ENCODE peak calls at places on chromosomes 1 and 21, in eight cellular contexts. Z is OCI-LY7, R is hepatocyte, V is endothelial cell of umbilical vein, U is A549, H is neural progenitor cell, O is MM.1S, D is fibroblast of lung. M is an unnamed sample.
A peak's percentile ranks its signal among the peaks of the same experiment; 100 is the strongest.

GRCh38 chr1:6350416-6351088 is 43.0 kb downstream of the ACOT7 start:
- DNase-seq in Z (no peak), R (no peak), V (no peak), U (no peak), H (no peak), O (no peak), D (no peak), M (peak; percentile 87)

GRCh38 chr1:39226836-39227235 is 22.3 kb downstream of the MACF1 start:
- DNase-seq in Z (no peak), R (no peak), V (no peak), U (no peak), H (no peak), O (no peak), D (no peak), M (no peak)

GRCh38 chr1:71400050-71400449 is 319.2 kb upstream of the ZRANB2 start:
- DNase-seq in Z (no peak), R (no peak), V (no peak), U (no peak), H (no peak), O (no peak), D (no peak), M (no peak)

GRCh38 chr1:247574664-247575063 is 13.5 kb upstream of the OR2G2 start:
- DNase-seq in Z (no peak), R (no peak), V (no peak), U (no peak), H (no peak), O (no peak), D (no peak), M (no peak)

GRCh38 chr1:242890211-242890741 is 364.8 kb downstream of the CEP170 start:
- DNase-seq in Z (no peak), R (peak; percentile 74), V (no peak), U (no peak), H (peak; percentile 85), O (no peak), D (no peak), M (no peak)

GRCh38 chr1:89363196-89363595 is 663 bp upstream of the GBP6 start:
- DNase-seq in Z (no peak), R (no peak), V (no peak), U (no peak), H (no peak), O (peak; percentile 78), D (no peak), M (no peak)

GRCh38 chr1:177122869-177123268 is 41.6 kb downstream of the ASTN1 start:
- DNase-seq in Z (no peak), R (no peak), V (no peak), U (no peak), H (no peak), O (no peak), D (no peak), M (peak; percentile 23)

GRCh38 chr1:93617670-93618488 is 63.8 kb downstream of the BCAR3 start:
- DNase-seq in Z (no peak), R (peak; percentile 82), V (no peak), U (peak; percentile 67), H (peak; percentile 33), O (no peak), D (no peak), M (no peak)

GRCh38 chr21:17901458-17902092 is 82.4 kb upstream of the C21orf91 start:
- DNase-seq in Z (no peak), R (no peak), V (no peak), U (no peak), H (no peak), O (no peak), D (no peak), M (no peak)

GRCh38 chr1:46248122-46248920 is 758 bp downstream of the RAD54L start:
- DNase-seq in Z (peak; percentile 73), R (peak; percentile 45), V (peak; percentile 17), U (peak; percentile 37), H (peak; percentile 65), O (peak; percentile 66), D (no peak), M (peak; percentile 57)

GRCh38 chr1:96999191-96999590 is 277.6 kb downstream of the PTBP2 start:
- DNase-seq in Z (no peak), R (no peak), V (no peak), U (no peak), H (no peak), O (no peak), D (no peak), M (no peak)

GRCh38 chr1:239647045-239647444 is 260.7 kb downstream of the CHRM3 start:
- DNase-seq in Z (no peak), R (no peak), V (no peak), U (no peak), H (no peak), O (no peak), D (no peak), M (no peak)

GRCh38 chr1:33123266-33123665 is 42.3 kb downstream of the AZIN2 start:
- DNase-seq in Z (no peak), R (no peak), V (no peak), U (no peak), H (no peak), O (no peak), D (no peak), M (no peak)

GRCh38 chr21:16573581-16573980 is 843.8 kb downstream of the USP25 start:
- DNase-seq in Z (no peak), R (no peak), V (peak; percentile 81), U (no peak), H (no peak), O (no peak), D (peak; percentile 42), M (peak; percentile 81)

GRCh38 chr1:7518411-7518810 is 252.7 kb upstream of the VAMP3 start:
- DNase-seq in Z (no peak), R (no peak), V (no peak), U (no peak), H (no peak), O (no peak), D (no peak), M (peak; percentile 27)

DNA sequence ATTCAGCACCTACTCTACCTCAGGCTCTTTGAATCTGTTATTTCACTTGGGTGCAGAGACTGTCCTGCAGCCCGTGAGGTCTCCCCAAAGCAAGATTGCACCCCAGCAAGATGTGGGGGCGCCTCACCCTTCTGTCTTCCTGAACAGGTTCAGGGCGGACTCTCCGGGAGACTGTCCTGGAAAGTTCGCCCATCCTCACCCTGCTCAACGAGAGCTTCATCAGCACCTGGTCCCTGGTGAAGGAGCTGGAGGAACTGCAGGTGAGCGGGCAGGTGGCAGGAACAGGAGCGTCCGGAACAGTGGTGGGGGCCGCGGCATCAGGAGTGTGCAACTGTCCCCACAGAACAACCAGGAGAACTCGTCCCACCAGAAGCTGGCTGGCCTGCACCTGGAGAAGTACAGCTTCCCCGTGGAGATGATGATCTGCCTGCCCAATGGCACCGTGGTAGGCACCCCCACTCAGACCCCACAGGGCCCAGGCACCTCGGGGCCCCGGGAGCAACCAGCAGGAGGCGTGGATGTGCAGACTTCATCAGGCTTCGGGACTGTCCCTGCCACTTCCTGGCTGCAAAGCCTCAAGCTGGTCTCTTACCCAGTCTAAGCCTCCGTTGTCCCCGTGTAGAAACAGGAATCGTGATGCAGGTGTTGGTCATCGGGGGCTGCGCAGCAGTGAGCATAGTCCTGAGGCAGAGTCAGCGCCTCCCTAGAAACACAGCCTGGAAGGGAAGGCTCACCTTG is 5.9 kb upstream of the MTFR1L start:
- DNase-seq in Z (no peak), R (no peak), V (no peak), U (no peak), H (no peak), O (no peak), D (no peak), M (peak; percentile 73)
- H3K4me3 ChIP-seq in Z (no peak overlapping the region), R (no peak overlapping the region), V (no peak overlapping the region), U (no peak overlapping the region), H (no peak overlapping the region), O (no peak overlapping the region), D (no peak overlapping the region), M (no peak overlapping the region)

GRCh38 chr1:19845166-19845954 is 30.3 kb upstream of the RNF186 start:
- DNase-seq in Z (no peak), R (no peak), V (peak; percentile 15), U (no peak), H (no peak), O (no peak), D (peak; percentile 55), M (no peak)
- H3K27ac ChIP-seq in Z (no peak overlapping the region), R (no peak overlapping the region), V (no peak overlapping the region), U (no peak overlapping the region), H (no peak overlapping the region), O (no peak overlapping the region), D (no peak overlapping the region), M (no peak overlapping the region)

GRCh38 chr1:48560114-48560513 is 88.1 kb upstream of the SPATA6 start:
- DNase-seq in Z (no peak), R (no peak), V (no peak), U (no peak), H (no peak), O (no peak), D (no peak), M (no peak)

GRCh38 chr1:48552420-48552819 is 80.4 kb upstream of the SPATA6 start:
- DNase-seq in Z (peak; percentile 20), R (peak; percentile 19), V (no peak), U (no peak), H (peak; percentile 36), O (peak; percentile 9), D (no peak), M (no peak)

GRCh38 chr1:48555271-48555670 is 83.3 kb upstream of the SPATA6 start:
- DNase-seq in Z (no peak), R (no peak), V (no peak), U (no peak), H (no peak), O (no peak), D (no peak), M (no peak)

GRCh38 chr1:48552903-48553626 is 81.1 kb upstream of the SPATA6 start:
- DNase-seq in Z (no peak), R (no peak), V (no peak), U (no peak), H (no peak), O (no peak), D (no peak), M (no peak)

GRCh38 chr1:48556161-48556850 is 84.3 kb upstream of the SPATA6 start:
- DNase-seq in Z (no peak), R (no peak), V (no peak), U (no peak), H (no peak), O (no peak), D (no peak), M (no peak)
- H3K4me2 ChIP-seq in Z (no peak overlapping the region), R (no peak overlapping the region), V (no peak overlapping the region), U (no peak overlapping the region), H (no peak overlapping the region), O (no peak overlapping the region), D (no peak overlapping the region), M (no peak overlapping the region)

DNA sequence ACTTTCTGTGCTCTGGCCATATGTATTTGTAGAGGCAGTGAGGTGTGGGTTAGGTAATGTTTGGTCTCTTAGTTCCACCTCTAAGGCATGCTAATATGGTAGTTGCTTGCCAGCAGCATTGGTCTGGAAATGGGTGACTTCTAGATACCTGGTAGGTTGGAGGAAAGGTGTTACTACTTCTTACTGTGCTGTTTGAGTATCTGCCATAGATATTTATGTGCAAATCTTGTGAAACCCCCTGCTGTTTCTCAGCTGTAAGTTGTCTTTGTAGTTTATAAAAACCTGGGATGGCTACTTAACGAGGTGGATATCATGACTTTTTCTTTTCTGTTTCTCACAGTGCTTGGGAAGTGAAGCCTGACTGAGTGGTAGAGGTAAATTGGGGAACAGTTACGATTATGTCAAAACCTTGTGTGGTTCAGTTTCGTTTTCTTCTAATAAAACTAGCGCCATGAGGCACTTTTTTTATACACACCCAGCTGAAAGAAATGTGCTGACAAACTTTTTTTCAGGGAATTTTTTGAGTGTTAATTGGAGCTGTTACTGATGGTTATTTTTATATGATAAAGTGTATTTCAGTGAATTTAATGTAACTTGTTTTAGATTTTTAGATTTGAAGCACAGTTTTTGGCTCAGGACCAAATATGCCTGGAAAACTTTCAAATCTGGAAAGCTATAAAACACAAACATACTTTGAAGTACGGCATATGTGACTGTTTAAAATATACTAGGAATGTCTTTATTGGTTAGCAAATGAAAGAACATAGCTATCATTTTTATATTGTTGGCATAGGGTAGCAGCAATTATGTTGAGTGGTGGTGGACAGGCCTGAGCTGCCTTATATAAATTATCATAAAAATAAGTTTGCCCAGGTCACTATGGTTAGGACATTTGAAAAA is 42.1 kb downstream of the CAMSAP2 start:
- DNase-seq in Z (no peak), R (no peak), V (peak; percentile 59), U (no peak), H (peak; percentile 7), O (peak; percentile 80), D (peak; percentile 69), M (no peak)
- H3K4me3 ChIP-seq in Z (no peak overlapping the region), R (no peak overlapping the region), V (no peak overlapping the region), U (no peak overlapping the region), H (no peak overlapping the region), O (peak overlapping the region; percentile 57), D (peak overlapping the region; percentile 49), M (peak overlapping the region; percentile 60)

M was measured in osteoblast.